ENCODE peak calls at places on chromosomes 7 and 10, in six cellular contexts. F is epithelial cell of esophagus, X is nephron progenitor cell, Y is retinal pigment epithelial cell, N is fibroblast of mammary gland, T is sigmoid colon. V is an unnamed sample.

GRCh38 chr7:17502209-17502810 is 203.9 kb downstream of the AHR start:
- DNase-seq in F (no peak), X (no peak), Y (no peak), N (no peak), T (no peak), V (no peak)

GRCh38 chr7:80098795-80099194 is 35.8 kb upstream of the GNAI1 start:
- DNase-seq in F (no peak), X (no peak), Y (no peak), N (no peak), T (no peak), V (no peak)

GRCh38 chr10:34102917-34103506 is 712.1 kb downstream of the PARD3 start:
- DNase-seq in F (no peak), X (no peak), Y (no peak), N (peak), T (no peak), V (peak)

GRCh38 chr10:117590516-117590915 is 48.0 kb downstream of the EMX2 start:
- DNase-seq in F (no peak), X (no peak), Y (no peak), N (peak), T (peak), V (no peak)

GRCh38 chr7:90337106-90337505 is 9.4 kb upstream of the GTPBP10 start:
- DNase-seq in F (no peak), X (no peak), Y (no peak), N (no peak), T (no peak), V (no peak)

GRCh38 chr7:101116898-101117297 is 10.0 kb upstream of the SERPINE1 start:
- DNase-seq in F (no peak), X (no peak), Y (no peak), N (peak), T (no peak), V (no peak)

GRCh38 chr10:131844546-131845084 is 56.2 kb upstream of the PPP2R2D start:
- DNase-seq in F (no peak), X (no peak), Y (no peak), N (no peak), T (no peak), V (no peak)

GRCh38 chr10:59281861-59282260 is 80.5 kb downstream of the FAM13C start:
- DNase-seq in F (no peak), X (no peak), Y (no peak), N (no peak), T (no peak), V (no peak)

GRCh38 chr7:151769189-151769821 is 107.6 kb downstream of the PRKAG2 start:
- DNase-seq in F (no peak), X (no peak), Y (no peak), N (no peak), T (peak), V (no peak)

GRCh38 chr10:21402606-21403083 is 122.8 kb downstream of the SKIDA1 start:
- DNase-seq in F (peak), X (no peak), Y (peak), N (peak), T (no peak), V (peak)

GRCh38 chr10:3620818-3621217 is 164.2 kb downstream of the KLF6 start:
- DNase-seq in F (no peak), X (no peak), Y (no peak), N (no peak), T (no peak), V (no peak)

DNA sequence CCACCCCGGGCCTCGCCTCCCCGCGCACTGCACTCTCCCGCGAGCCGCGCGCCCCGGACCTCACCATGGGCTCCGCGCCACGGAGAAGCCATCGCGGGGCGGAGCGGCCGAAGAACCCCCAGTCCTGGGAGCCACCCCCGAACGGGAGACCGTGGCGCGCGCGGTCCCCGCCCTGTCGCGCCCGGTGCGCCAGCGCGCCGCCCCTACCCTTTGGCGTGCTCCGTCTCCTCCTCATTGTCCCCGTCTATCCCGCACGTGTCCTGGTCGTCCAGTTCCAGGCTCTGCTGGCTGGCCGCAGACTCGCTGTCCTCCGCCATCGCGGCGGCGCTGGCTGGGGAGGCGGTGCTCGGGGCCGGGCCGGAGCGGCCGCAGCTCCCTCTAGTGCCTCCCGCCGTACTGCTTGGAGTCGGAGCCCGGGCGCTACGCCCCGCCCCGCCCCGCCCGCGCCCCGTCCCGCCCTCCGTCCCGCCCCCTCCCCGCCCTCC is at the start of gene NMT2:
- DNase-seq in F (no peak), X (no peak), Y (no peak), N (no peak), T (no peak), V (no peak)
- TF ChIP-seq CTCF in F (peak), X (no peak), Y (peak), N (no peak), T (no peak), V (peak)

GRCh38 chr7:20385121-20385520 is 54.4 kb downstream of the ITGB8 start:
- DNase-seq in F (peak), X (no peak), Y (peak), N (peak), T (no peak), V (no peak)
- TF ChIP-seq CTCF in F (no peak), X (no peak), Y (no peak), N (no peak), T (no peak), V (no peak)

DNA sequence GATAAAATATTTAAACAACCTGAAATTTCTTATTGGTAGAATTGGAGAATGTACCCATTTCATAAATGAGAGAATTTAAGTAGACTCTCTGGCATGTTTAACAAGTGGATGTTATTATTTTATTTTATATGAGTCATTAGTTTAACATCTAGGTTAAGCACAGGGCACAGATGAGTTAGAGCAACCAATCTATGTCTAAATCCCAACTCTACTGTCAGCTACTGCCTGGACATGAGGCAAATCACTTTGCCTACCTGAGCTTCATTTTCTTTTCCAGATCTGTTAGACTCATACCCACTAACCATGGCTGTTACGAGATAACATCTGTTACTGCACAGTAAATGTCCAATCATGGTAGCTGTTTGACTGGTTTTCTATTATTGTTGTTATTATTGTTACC is 251.1 kb downstream of the INHBA start:
- DNase-seq in F (peak), X (no peak), Y (no peak), N (peak), T (no peak), V (peak)
- TF ChIP-seq CTCF in F (no peak), X (no peak), Y (no peak), N (no peak), T (no peak), V (no peak)

GRCh38 chr10:71621783-71622526 is 97.6 kb downstream of the C10orf105 start:
- DNase-seq in F (peak), X (no peak), Y (peak), N (peak), T (no peak), V (peak)

GRCh38 chr10:71623986-71624291 is 95.6 kb downstream of the C10orf105 start:
- DNase-seq in F (no peak), X (no peak), Y (no peak), N (no peak), T (no peak), V (no peak)

GRCh38 chr10:71622656-71623055 is 96.9 kb downstream of the C10orf105 start:
- DNase-seq in F (no peak), X (no peak), Y (no peak), N (no peak), T (no peak), V (no peak)

GRCh38 chr10:71621263-71621751 is 98.3 kb downstream of the C10orf105 start:
- DNase-seq in F (no peak), X (no peak), Y (peak), N (peak), T (peak), V (no peak)

GRCh38 chr10:71623098-71623985 is 96.2 kb downstream of the C10orf105 start:
- DNase-seq in F (peak), X (peak), Y (no peak), N (peak), T (no peak), V (no peak)
- TF ChIP-seq CTCF in F (peak), X (no peak), Y (peak), N (peak), T (no peak), V (no peak)

GRCh38 chr10:97709746-97710078 is 3.8 kb upstream of the MARVELD1 start:
- DNase-seq in F (no peak), X (no peak), Y (no peak), N (no peak), T (no peak), V (no peak)
- TF ChIP-seq CTCF in F (no peak), X (peak), Y (no peak), N (no peak), T (no peak), V (no peak)

DNA sequence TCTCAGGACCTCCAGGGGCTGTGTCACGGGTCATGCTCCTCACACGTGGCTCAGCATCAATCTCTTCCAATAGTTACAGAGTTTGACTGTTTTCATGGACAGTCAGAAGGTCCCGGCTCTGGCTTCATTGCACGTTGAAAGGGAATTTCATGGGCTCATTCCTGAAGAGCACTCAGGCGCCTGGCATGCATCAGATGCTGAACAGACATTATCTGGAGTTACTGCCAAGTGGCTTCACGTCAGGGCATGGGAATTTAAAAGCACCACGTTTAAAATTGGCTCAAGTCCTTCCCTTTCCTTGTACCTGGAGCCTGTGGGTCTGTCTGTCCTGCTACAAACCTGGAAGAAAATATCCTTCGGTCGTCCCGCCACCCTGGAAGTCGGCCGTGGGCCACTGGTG is 50.4 kb downstream of the CFAP46 start:
- DNase-seq in F (no peak), X (no peak), Y (no peak), N (peak), T (peak), V (no peak)
- TF ChIP-seq CTCF in F (no peak), X (no peak), Y (no peak), N (no peak), T (no peak), V (no peak)

GRCh38 chr7:5497158-5498103 is 73.8 kb upstream of the TNRC18 start:
- DNase-seq in F (no peak), X (no peak), Y (no peak), N (no peak), T (no peak), V (no peak)

GRCh38 chr7:5494320-5494682 is 70.7 kb upstream of the TNRC18 start:
- DNase-seq in F (no peak), X (no peak), Y (no peak), N (no peak), T (no peak), V (no peak)

GRCh38 chr7:5495581-5496375 is 72.1 kb upstream of the TNRC18 start:
- DNase-seq in F (peak), X (no peak), Y (no peak), N (no peak), T (peak), V (peak)

GRCh38 chr7:5492249-5493020 is 68.8 kb upstream of the TNRC18 start:
- DNase-seq in F (no peak), X (no peak), Y (no peak), N (no peak), T (peak), V (no peak)

DNA sequence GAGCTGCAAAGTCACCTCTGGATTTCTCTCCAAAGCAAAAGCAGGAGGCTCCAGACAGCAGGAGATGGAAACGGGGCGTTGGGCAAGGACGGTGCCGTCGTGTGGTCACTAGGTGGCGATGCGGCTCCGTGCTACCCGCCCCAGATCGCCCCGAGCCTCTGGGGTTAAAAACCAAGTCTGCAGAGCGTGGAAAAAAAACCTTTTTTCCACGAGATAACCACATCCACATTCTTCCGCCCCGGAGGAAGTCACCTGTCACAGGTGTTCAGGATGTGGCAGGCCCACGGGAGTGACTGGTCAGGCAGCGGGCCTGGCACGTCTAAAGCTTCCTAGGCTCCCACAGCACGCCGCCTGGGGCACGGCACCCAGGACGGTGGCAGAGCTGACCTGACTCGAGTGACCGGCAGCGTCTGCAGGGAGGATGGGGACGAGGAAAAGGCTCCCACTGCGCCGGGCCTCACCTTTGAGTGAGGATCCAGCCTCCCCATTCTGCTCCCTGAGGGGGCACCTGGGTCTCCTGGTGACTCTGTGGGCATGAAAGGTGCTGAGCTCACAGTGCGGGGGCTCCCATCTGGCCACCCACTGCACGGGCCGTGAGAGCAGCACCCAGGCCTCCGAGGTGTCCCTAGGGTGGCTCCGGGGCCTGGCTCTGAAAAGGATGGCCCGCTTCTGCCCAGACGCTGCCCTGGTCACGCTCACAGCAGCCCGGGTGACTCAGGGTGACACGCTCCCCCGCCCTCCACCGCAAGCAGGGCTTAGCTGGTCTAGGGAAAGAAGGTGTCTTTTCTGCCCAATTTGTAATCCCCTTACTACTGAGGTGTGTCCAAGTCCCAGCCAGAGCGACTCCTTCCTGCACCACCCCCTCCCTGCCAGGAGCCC is 71.3 kb upstream of the TNRC18 start:
- DNase-seq in F (peak), X (peak), Y (no peak), N (peak), T (peak), V (peak)
- TF ChIP-seq CTCF in F (peak), X (peak), Y (peak), N (peak), T (peak), V (peak)

GRCh38 chr10:23694921-23695824 is 256.3 kb downstream of the OTUD1 start:
- DNase-seq in F (no peak), X (peak), Y (no peak), N (no peak), T (no peak), V (no peak)
- TF ChIP-seq CTCF in F (no peak), X (no peak), Y (no peak), N (no peak), T (no peak), V (no peak)

V was measured in MCF 10A.